ENCODE peak calls at places on chromosomes 3 and 15, in four cellular contexts. M, V, O and Q are unnamed samples.

GRCh38 chr3:58274027-58274614 is 31.9 kb upstream of the RPP14 start:
- DNase-seq in M (no peak), V (no peak), O (no peak), Q (no peak)

GRCh38 chr15:62824111-62824737 is 218.3 kb upstream of the TPM1 start:
- DNase-seq in M (no peak), V (no peak), O (no peak), Q (no peak)

GRCh38 chr15:52284164-52284563 is 11.4 kb downstream of the MYO5C start:
- DNase-seq in M (no peak), V (no peak), O (no peak), Q (no peak)

GRCh38 chr3:155302476-155302875 is 9.0 kb upstream of the STRIT1 start:
- DNase-seq in M (no peak), V (no peak), O (no peak), Q (no peak)

GRCh38 chr3:39639344-39640236 is 169.8 kb upstream of the MYRIP start:
- DNase-seq in M (peak), V (peak), O (no peak), Q (no peak)

GRCh38 chr3:38542401-38543298 is 46.5 kb downstream of the EXOG start:
- DNase-seq in M (no peak), V (no peak), O (no peak), Q (no peak)

GRCh38 chr3:53044371-53045106 is 1.3 kb downstream of the SFMBT1 start:
- DNase-seq in M (no peak), V (no peak), O (no peak), Q (no peak)

GRCh38 chr3:166013073-166013679 is 176.0 kb upstream of the BCHE start:
- DNase-seq in M (no peak), V (no peak), O (no peak), Q (no peak)

GRCh38 chr3:172678068-172678467 is 32.8 kb downstream of the NCEH1 start:
- DNase-seq in M (no peak), V (no peak), O (no peak), Q (no peak)

GRCh38 chr3:58492385-58492970 is 582 bp downstream of the KCTD6 start:
- DNase-seq in M (no peak), V (no peak), O (no peak), Q (no peak)

GRCh38 chr15:88489321-88489720 is 21.8 kb downstream of the MRPS11 start:
- DNase-seq in M (no peak), V (no peak), O (no peak), Q (no peak)

GRCh38 chr15:65923264-65923663 is 54.0 kb downstream of the RAB11A start:
- DNase-seq in M (no peak), V (no peak), O (no peak), Q (no peak)

GRCh38 chr3:38805765-38806386 is 10.1 kb downstream of the SCN10A start:
- DNase-seq in M (no peak), V (no peak), O (no peak), Q (no peak)

GRCh38 chr3:149968216-149968615 is 2.5 kb downstream of the PFN2 start:
- DNase-seq in M (no peak), V (no peak), O (no peak), Q (no peak)

GRCh38 chr3:12861611-12862010 is 20.2 kb upstream of the RPL32 start:
- DNase-seq in M (no peak), V (no peak), O (no peak), Q (no peak)

GRCh38 chr3:414063-414462 is 217.5 kb downstream of the CHL1 start:
- DNase-seq in M (no peak), V (no peak), O (no peak), Q (no peak)
- TF ChIP-seq CTCF in M (no peak), V (no peak), O (no peak), Q (peak)

GRCh38 chr3:195699148-195699771 is 21.5 kb upstream of the MUC20 start:
- DNase-seq in M (no peak), V (no peak), O (no peak), Q (no peak)
- TF ChIP-seq CTCF in M (no peak), V (no peak), O (no peak), Q (no peak)

GRCh38 chr3:147395975-147396708 is 10.2 kb downstream of the ZIC4 start:
- DNase-seq in M (no peak), V (no peak), O (no peak), Q (no peak)
- TF ChIP-seq CTCF in M (no peak), V (no peak), O (no peak), Q (no peak)

GRCh38 chr3:186464424-186465093 is 79.6 kb downstream of the CRYGS start:
- DNase-seq in M (no peak), V (no peak), O (no peak), Q (no peak)
- TF ChIP-seq CTCF in M (no peak), V (no peak), O (no peak), Q (no peak)

DNA sequence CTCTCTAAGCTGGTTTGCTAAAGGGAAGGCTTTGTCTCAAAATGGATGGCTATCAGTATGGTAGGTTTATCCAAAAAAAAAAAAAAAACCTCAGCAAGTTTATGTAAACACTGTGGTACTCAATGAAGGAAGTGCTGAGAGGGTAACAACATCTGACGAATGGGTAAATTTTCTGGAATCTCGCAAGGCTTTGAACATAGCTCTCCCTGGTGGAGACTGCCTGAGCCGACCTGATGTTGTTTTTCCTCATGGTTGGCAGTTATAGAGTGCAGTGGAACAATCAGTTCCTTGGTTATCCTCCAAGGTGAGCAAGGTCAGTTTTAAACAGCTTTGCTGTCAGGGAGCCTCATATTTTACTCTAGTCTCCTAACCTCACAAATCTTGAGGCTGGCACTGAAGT is 94.6 kb downstream of the ZPLD1 start:
- DNase-seq in M (no peak), V (no peak), O (no peak), Q (no peak)
- TF ChIP-seq CTCF in M (no peak), V (peak), O (peak), Q (peak)

GRCh38 chr3:9889405-9889804 is 1.0 kb upstream of the JAGN1 start:
- DNase-seq in M (no peak), V (no peak), O (no peak), Q (no peak)

GRCh38 chr3:9888540-9888939 is 1.9 kb upstream of the JAGN1 start:
- DNase-seq in M (no peak), V (no peak), O (no peak), Q (no peak)

GRCh38 chr3:9887478-9887877 is 2.9 kb upstream of the JAGN1 start:
- DNase-seq in M (no peak), V (no peak), O (no peak), Q (no peak)

GRCh38 chr3:9891072-9891622 is 737 bp downstream of the JAGN1 start:
- DNase-seq in M (no peak), V (no peak), O (no peak), Q (no peak)

DNA sequence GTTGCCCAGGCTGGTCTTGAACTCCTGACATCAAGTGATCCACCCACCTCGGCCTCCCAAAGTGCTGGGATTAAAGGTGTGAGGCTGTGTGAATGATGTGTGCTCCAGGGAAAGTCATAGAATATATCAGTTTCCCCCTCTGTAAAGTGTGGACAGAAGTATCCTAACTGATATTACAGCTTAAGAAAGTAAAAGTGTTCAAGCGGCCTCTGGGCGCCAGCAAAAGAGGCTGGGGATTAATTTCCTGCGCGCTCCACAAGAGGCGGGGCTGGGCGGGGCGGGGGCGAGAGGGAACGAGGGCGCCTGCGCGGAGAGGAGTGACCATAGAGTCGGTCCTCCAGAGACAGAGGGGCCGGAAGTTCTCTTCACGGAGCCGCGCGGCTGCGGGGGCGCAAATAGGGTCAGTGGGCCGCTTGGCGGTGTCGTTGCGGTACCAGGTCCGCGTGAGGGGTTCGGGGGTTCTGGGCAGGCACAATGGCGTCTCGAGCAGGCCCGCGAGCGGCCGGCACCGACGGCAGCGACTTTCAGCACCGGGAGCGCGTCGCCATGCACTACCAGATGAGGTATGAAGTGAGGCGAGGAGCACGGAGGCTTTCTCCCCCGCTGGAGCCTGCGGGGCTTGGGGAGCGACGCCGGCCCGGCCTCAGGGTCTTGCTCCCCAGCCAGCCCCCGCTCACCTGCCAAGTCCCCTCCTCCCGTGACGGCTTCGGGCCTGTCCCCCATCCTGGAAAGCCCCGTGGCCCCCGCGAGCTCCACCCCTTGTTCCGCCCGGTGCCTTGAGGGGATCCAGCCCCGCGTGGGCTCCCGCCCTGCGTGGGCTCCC is at the start of gene JAGN1:
- DNase-seq in M (peak), V (peak), O (peak), Q (peak)
- TF ChIP-seq CTCF in M (no peak), V (peak), O (peak), Q (no peak)

GRCh38 chr3:120180731-120181412 is 86.6 kb upstream of the GSK3B start:
- DNase-seq in M (peak), V (no peak), O (no peak), Q (peak)

GRCh38 chr3:120177907-120178306 is 83.7 kb upstream of the GSK3B start:
- DNase-seq in M (no peak), V (no peak), O (no peak), Q (no peak)

GRCh38 chr3:120182613-120183524 is 88.6 kb upstream of the GSK3B start:
- DNase-seq in M (peak), V (no peak), O (no peak), Q (peak)

GRCh38 chr3:120177151-120177550 is 82.9 kb upstream of the GSK3B start:
- DNase-seq in M (peak), V (no peak), O (no peak), Q (no peak)

GRCh38 chr3:120181632-120182031 is 87.4 kb upstream of the GSK3B start:
- DNase-seq in M (peak), V (no peak), O (no peak), Q (peak)
- TF ChIP-seq CTCF in M (no peak), V (no peak), O (no peak), Q (no peak)

GRCh38 chr3:69385723-69386483 is at the start of gene FRMD4B:
- DNase-seq in M (peak), V (peak), O (peak), Q (peak)
- TF ChIP-seq CTCF in M (no peak), V (no peak), O (no peak), Q (no peak)

GRCh38 chr3:98182196-98182595 is 15.7 kb downstream of the OR5H15 start:
- DNase-seq in M (no peak), V (no peak), O (no peak), Q (no peak)

GRCh38 chr3:98180311-98180710 is 13.8 kb downstream of the OR5H15 start:
- DNase-seq in M (no peak), V (no peak), O (no peak), Q (no peak)

GRCh38 chr3:98188553-98188952 is 22.1 kb downstream of the OR5H15 start:
- DNase-seq in M (no peak), V (no peak), O (no peak), Q (no peak)

GRCh38 chr3:98185180-98185579 is 18.7 kb downstream of the OR5H15 start:
- DNase-seq in M (no peak), V (no peak), O (no peak), Q (no peak)
- TF ChIP-seq CTCF in M (no peak), V (no peak), O (no peak), Q (no peak)